ENCODE peak calls at places on chromosomes 2 and 18, in four cellular contexts. B is right atrium auricular region, P is activated T-cell treated with anti-CD3 and anti-CD28 coated beads for 48 hours, D is astrocyte. W is an unnamed sample.

GRCh38 chr2:85523906-85524566 is 14.9 kb upstream of the MAT2A start:
- DNase-seq in D (no peak), P (no peak), B (no peak), W (no peak)

GRCh38 chr2:236344446-236344845 is 80.2 kb upstream of the ASB18 start:
- DNase-seq in B (no peak), P (no peak), D (no peak), W (no peak)

GRCh38 chr18:9751371-9752031 is 43.4 kb downstream of the RAB31 start:
- DNase-seq in P (no peak), B (no peak), D (peak), W (peak)

GRCh38 chr2:31200972-31201371 is 16.3 kb downstream of the CAPN14 start:
- DNase-seq in B (no peak), P (no peak), D (no peak), W (peak)

GRCh38 chr2:111534816-111535803 is 348.9 kb downstream of the ANAPC1 start:
- DNase-seq in B (no peak), P (no peak), D (peak), W (no peak)

GRCh38 chr2:189037518-189037917 is 63.3 kb downstream of the COL3A1 start:
- DNase-seq in D (peak), B (no peak), P (no peak), W (no peak)

GRCh38 chr2:99187011-99187410 is 6.0 kb downstream of the MRPL30 start:
- DNase-seq in B (no peak), D (no peak), P (no peak), W (no peak)

GRCh38 chr2:15889800-15890498 is 50.4 kb upstream of the MYCN start:
- DNase-seq in B (no peak), D (no peak), P (no peak), W (no peak)

GRCh38 chr2:16167471-16168426 is 227.4 kb downstream of the MYCN start:
- DNase-seq in B (no peak), P (no peak), D (no peak), W (peak)

GRCh38 chr18:29874519-29875098 is 1167.9 kb downstream of the DSC3 start:
- DNase-seq in D (peak), B (no peak), P (no peak), W (no peak)

GRCh38 chr2:28717339-28717758 is 34.3 kb upstream of the PPP1CB start:
- DNase-seq in P (no peak), B (peak), D (peak), W (peak)

GRCh38 chr2:71155846-71156245 is 25.4 kb downstream of the MPHOSPH10 start:
- DNase-seq in P (no peak), B (no peak), D (no peak), W (no peak)